ENCODE peak calls at places on chromosomes 4 and X, in eight cellular contexts. H is GM12878, M is suprapubic skin, Q is transverse colon, G is stomach, D is K562, T is sigmoid colon, Z is upper lobe of left lung. U is an unnamed sample.

GRCh38 chr4:101065935-101066485 is 281.3 kb downstream of the PPP3CA start:
- DNase-seq in H (no peak), M (no peak), Q (no peak), G (no peak), D (no peak), T (no peak), Z (no peak), U (no peak)

GRCh38 chr4:128861856-128862518 is 52.5 kb downstream of the JADE1 start:
- DNase-seq in H (no peak), M (no peak), Q (no peak), G (no peak), D (no peak), T (no peak), Z (no peak), U (peak)

GRCh38 chr4:55637272-55637820 is 1.2 kb upstream of the NMU start:
- DNase-seq in H (no peak), M (no peak), Q (no peak), G (no peak), D (peak), T (no peak), Z (no peak), U (no peak)

GRCh38 chr4:138051157-138051556 is 191.0 kb downstream of the SLC7A11 start:
- DNase-seq in H (no peak), M (no peak), Q (no peak), G (no peak), D (no peak), T (no peak), Z (no peak), U (no peak)

GRCh38 chrX:31483336-31483735 is 411.5 kb upstream of the FTHL17 start:
- DNase-seq in H (no peak), M (no peak), Q (no peak), G (no peak), D (no peak), T (no peak), Z (no peak), U (no peak)

GRCh38 chrX:118633530-118633929 is 93.9 kb upstream of the IL13RA1 start:
- DNase-seq in H (no peak), M (no peak), Q (no peak), G (no peak), D (no peak), T (no peak), Z (no peak), U (no peak)

GRCh38 chr4:107196312-107196711 is 160.2 kb upstream of the DKK2 start:
- DNase-seq in H (no peak), M (no peak), Q (no peak), G (no peak), D (no peak), T (no peak), Z (no peak), U (no peak)

GRCh38 chrX:47518105-47518504 is 35.1 kb upstream of the ZNF41 start:
- DNase-seq in H (no peak), M (no peak), Q (no peak), G (no peak), D (no peak), T (no peak), Z (no peak), U (no peak)

GRCh38 chr4:184514121-184514988 is 40.0 kb upstream of the IRF2 start:
- DNase-seq in H (peak), M (peak), Q (peak), G (no peak), D (peak), T (peak), Z (no peak), U (peak)

GRCh38 chrX:9619581-9619980 is 146.1 kb downstream of the GPR143 start:
- DNase-seq in H (no peak), M (no peak), Q (no peak), G (no peak), D (no peak), T (no peak), Z (no peak), U (no peak)

GRCh38 chrX:96692454-96692853 is 7.8 kb downstream of the DIAPH2 start:
- DNase-seq in H (no peak), M (no peak), Q (no peak), G (no peak), D (no peak), T (no peak), Z (no peak), U (no peak)

DNA sequence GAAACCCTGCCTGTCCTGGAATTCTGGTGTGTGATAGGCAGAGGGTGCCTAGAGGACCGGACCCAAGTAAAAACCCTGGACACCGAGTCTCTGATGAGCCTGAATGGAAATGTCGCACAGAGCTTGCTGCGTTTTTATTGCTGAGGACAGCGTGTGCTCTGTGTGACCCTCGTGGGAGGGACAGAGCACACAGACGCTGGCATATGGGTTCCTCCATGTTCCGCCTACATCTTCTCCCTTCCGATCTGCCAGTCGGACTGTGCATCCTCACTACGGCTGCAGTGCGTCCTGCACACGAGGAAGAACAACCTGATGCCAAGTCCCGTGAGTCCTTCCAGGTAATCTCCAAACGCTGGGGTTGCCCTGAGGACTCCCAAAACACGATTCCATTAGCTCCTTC is 68.3 kb downstream of the AFAP1 start:
- DNase-seq in H (no peak), M (no peak), Q (no peak), G (no peak), D (no peak), T (peak), Z (no peak), U (no peak)
- H3K27ac ChIP-seq in H (no peak), M (no peak), Q (peak), G (no peak), D (no peak), T (peak), Z (no peak), U (peak)

GRCh38 chr4:6692806-6693205 is 872 bp upstream of the S100P start:
- DNase-seq in H (no peak), M (no peak), Q (no peak), G (no peak), D (no peak), T (no peak), Z (no peak), U (no peak)
- TF ChIP-seq POLR2AphosphoS5 in H (no peak), M (no peak), Q (no peak), G (no peak), D (no peak), T (no peak), Z (no peak), U (no peak)

DNA sequence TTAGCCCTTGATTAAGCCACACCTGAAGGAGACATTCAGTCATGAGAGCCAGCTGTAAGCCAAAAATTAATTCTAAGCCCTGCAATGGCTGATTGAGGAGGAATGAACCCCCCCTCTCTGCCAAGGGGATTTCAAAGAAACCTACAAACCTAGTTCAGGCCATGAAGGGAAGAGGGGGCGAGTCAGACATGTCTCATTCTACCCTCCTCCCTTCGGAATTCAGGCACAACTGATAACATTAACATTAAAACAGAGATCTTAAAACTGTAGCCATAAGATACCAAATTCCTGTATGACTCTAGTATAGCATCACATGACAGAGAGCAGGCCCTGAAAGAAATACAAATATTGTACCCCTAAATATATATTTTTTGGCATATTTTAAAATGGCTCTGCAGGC is 40.4 kb upstream of the AFAP1 start:
- DNase-seq in H (no peak), M (no peak), Q (no peak), G (no peak), D (no peak), T (no peak), Z (no peak), U (no peak)
- H3K27ac ChIP-seq in H (no peak), M (no peak), Q (peak), G (no peak), D (no peak), T (no peak), Z (no peak), U (no peak)

GRCh38 chrX:44155126-44155525 is 181.9 kb upstream of the NDP start:
- DNase-seq in H (no peak), M (no peak), Q (no peak), G (no peak), D (no peak), T (no peak), Z (no peak), U (no peak)
- TF ChIP-seq POLR2AphosphoS5 in H (no peak), M (no peak), Q (no peak), G (no peak), D (no peak), T (no peak), Z (no peak), U (no peak)

DNA sequence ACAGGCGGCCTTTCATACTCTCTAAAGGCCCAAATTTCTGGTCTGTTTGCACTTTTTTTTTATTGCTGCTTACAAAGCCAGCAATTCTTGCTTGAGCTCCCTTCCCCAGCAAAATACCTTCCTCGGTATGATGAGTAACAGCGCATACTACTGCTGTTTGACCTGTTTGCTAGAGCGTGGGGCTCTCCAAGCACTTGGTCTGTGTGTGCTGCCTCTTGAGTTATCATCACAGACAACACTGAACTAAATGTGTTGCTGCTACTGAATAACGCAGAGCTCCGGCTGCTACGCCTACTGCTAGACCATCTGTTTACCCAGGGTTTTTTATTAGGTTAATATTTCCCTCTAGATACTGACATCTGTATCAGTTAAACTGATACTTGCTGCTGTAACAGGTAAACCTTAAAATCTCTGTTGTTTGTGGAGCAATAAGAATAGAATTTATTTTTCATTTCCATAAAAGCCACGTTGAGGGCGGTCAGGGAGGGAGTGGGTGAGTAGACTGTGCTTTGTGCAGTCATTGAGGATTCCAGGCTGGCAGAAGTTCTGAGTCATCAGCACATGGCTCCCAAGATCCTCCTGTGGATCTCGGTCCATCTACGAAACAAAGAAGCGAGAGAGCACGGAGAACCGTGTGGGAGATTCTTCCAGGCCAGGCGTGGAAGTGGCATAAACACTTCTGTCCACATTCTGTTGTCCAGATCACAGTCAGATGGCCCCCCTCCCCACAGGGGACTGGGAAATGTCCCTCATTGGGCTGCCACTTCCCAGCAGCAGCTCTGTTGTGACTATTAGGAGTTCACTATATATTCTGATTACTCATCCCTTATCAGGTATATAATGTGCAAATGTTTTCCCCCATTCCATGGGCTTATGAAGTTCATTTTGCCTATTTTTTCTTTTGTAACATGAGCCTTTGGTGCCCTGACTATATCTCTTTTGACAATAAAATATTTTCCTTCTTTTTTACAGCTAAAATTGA is 14.0 kb downstream of the GRK4 start:
- DNase-seq in H (no peak), M (no peak), Q (no peak), G (no peak), D (peak), T (no peak), Z (no peak), U (no peak)
- H3K27ac ChIP-seq in H (no peak), M (no peak), Q (peak), G (no peak), D (no peak), T (no peak), Z (no peak), U (no peak)

DNA sequence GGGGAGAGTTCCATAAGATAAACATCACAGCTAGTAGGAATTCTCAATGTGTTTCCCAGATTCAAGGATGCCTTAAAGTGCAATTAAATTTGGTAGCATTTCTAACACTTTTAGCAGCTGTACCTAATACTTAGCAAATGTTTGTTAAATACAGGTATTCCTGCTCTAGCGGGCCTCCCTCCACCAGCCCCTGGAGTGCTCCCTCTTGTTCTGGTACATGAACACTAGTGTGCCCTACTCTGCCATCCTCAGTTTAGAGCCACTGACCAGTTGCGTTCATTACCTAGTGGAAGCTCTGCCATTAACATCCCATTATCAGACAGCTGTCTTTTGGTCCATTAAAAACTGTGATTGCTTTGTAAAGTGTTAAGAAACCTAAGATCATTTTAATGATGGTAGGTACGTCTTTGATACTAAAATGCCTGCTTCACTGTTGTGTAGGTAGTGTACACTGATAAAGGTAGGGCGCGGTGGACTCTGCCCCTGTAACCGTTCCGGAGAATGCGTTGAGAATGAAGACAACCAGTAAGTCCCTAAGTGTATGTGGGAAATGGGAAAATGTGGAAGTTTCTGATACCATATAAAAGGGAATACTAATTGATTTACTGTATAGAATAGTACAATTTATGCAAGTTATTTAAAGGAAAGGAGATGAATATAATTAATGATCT is 21.7 kb downstream of the KIAA0232 start:
- DNase-seq in H (no peak), M (no peak), Q (peak), G (no peak), D (no peak), T (no peak), Z (no peak), U (no peak)
- TF ChIP-seq POLR2AphosphoS5 in H (no peak), M (no peak), Q (no peak), G (no peak), D (no peak), T (no peak), Z (no peak), U (no peak)

GRCh38 chrX:119693032-119693995 is at the start of gene SEPTIN6:
- DNase-seq in H (no peak), M (peak), Q (peak), G (peak), D (peak), T (peak), Z (peak), U (peak)
- H3K27ac ChIP-seq in H (peak), M (peak), Q (peak), G (peak), D (peak), T (peak), Z (peak), U (peak)

DNA sequence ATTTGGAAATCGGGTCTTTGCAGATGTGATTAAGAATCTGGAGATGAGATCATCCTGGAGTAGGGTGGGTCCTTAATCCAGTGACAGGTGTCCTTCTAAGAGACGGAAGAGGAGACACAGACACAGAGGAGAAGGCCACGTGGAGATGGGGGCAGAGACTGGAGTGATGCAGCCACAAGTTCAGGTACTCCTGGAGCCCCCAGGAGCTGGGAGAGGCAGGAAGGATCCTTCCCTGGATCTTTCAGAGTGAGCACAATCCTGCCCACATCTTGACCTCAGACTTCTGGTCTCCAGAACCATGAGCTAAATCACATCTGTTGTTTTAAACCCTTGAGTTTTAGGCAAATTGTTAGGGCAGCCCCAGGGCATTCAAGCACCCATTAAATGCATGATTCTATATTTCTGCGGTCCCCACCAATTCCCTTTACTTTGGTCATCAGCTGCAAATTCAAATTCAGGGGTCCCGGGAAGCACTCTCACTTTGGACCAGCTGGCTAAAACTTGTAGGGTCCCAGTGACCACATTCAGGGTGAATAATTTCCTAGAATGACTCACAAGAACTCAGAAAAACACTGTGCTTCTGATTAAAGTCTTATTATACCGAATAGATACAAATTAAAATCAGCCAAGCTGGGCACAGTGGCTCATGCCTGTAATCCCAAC is 12.8 kb upstream of the AKAP17A start:
- DNase-seq in H (no peak), M (no peak), Q (no peak), G (no peak), D (no peak), T (no peak), Z (no peak), U (no peak)
- TF ChIP-seq POLR2AphosphoS5 in H (no peak), M (no peak), Q (no peak), G (no peak), D (no peak), T (no peak), Z (no peak), U (no peak)

GRCh38 chr4:6732441-6733357 is 16.7 kb downstream of the BLOC1S4 start:
- DNase-seq in H (no peak), M (peak), Q (peak), G (peak), D (peak), T (peak), Z (peak), U (no peak)

GRCh38 chr4:6733358-6734164 is 17.6 kb downstream of the BLOC1S4 start:
- DNase-seq in H (no peak), M (no peak), Q (no peak), G (no peak), D (peak), T (no peak), Z (peak), U (no peak)

GRCh38 chr4:6730603-6731300 is 14.8 kb downstream of the BLOC1S4 start:
- DNase-seq in H (no peak), M (peak), Q (no peak), G (no peak), D (peak), T (no peak), Z (no peak), U (no peak)

GRCh38 chr4:6731301-6731641 is 15.3 kb downstream of the BLOC1S4 start:
- DNase-seq in H (no peak), M (peak), Q (no peak), G (no peak), D (no peak), T (no peak), Z (no peak), U (no peak)

GRCh38 chr4:6731780-6732179 is 15.8 kb downstream of the BLOC1S4 start:
- DNase-seq in H (no peak), M (peak), Q (no peak), G (no peak), D (no peak), T (no peak), Z (peak), U (no peak)
- H3K27ac ChIP-seq in H (no peak), M (no peak), Q (no peak), G (no peak), D (peak), T (no peak), Z (no peak), U (no peak)

U was measured in spleen.